ENCODE peak calls at places on chromosomes 11 and 22, in six cellular contexts. G, M, N, S, V and C are unnamed samples.

GRCh38 chr11:77710358-77710757 is 72.8 kb upstream of the CLNS1A start:
- DNase-seq in G (no peak), M (peak; percentile 36), N (no peak), S (no peak), V (peak; percentile 8), C (no peak)

GRCh38 chr11:28833169-28833568 is 725.0 kb downstream of the METTL15 start:
- DNase-seq in G (no peak), M (no peak), N (no peak), S (no peak), V (no peak), C (no peak)

GRCh38 chr22:26484360-26484706 is 656 bp downstream of the SRRD start:
- DNase-seq in G (peak; percentile 47), M (peak; percentile 41), N (no peak), S (no peak), V (no peak), C (no peak)

GRCh38 chr11:69674267-69674885 is 777 bp downstream of the LTO1 start:
- DNase-seq in G (no peak), M (peak; percentile 92), N (no peak), S (peak; percentile 85), V (peak; percentile 52), C (no peak)

GRCh38 chr22:49368976-49369725 is 458.5 kb downstream of the BRD1 start:
- DNase-seq in G (no peak), M (no peak), N (no peak), S (peak; percentile 69), V (no peak), C (no peak)

GRCh38 chr22:42933783-42934144 is 76.7 kb upstream of the ARFGAP3 start:
- DNase-seq in G (no peak), M (peak; percentile 94), N (no peak), S (no peak), V (peak; percentile 74), C (no peak)

GRCh38 chr11:132058211-132058772 is 687.9 kb downstream of the NTM start:
- DNase-seq in G (peak; percentile 35), M (peak; percentile 30), N (peak; percentile 0), S (no peak), V (no peak), C (no peak)

GRCh38 chr22:28017558-28017820 is 98.4 kb upstream of the PITPNB start:
- DNase-seq in G (no peak), M (no peak), N (no peak), S (peak; percentile 65), V (no peak), C (no peak)

GRCh38 chr11:126350811-126351210 is 4.7 kb upstream of the ST3GAL4 start:
- DNase-seq in G (no peak), M (no peak), N (no peak), S (no peak), V (no peak), C (no peak)

GRCh38 chr11:119323532-119324033 is 6.7 kb upstream of the MCAM start:
- DNase-seq in G (no peak), M (peak; percentile 70), N (peak; percentile 36), S (peak; percentile 89), V (peak; percentile 73), C (peak; percentile 24)

GRCh38 chr11:73507086-73507485 is 90.8 kb downstream of the FAM168A start:
- DNase-seq in G (no peak), M (peak; percentile 38), N (no peak), S (no peak), V (no peak), C (no peak)